ENCODE peak calls at places on chromosomes 16 and 17, in four cellular contexts. L is Peyer's patch, Y is heart right ventricle, D is MM.1S. E is an unnamed sample. For H3K4me1, the result is how much of the 10 kb centered on the place peaks cover.

GRCh38 chr16:83954577-83955016 is 1.6 kb downstream of the OSGIN1 start:
- DNase-seq in Y (no peak), D (no peak), L (peak), E (no peak)

GRCh38 chr16:63361032-63361624 is 1324.9 kb upstream of the CDH8 start:
- DNase-seq in Y (no peak), L (no peak), D (peak), E (no peak)

GRCh38 chr17:9408381-9408780 is 167.2 kb downstream of the STX8 start:
- DNase-seq in L (no peak), D (no peak), Y (no peak), E (no peak)

GRCh38 chr17:78965369-78965982 is 14.2 kb downstream of the LGALS3BP start:
- DNase-seq in Y (no peak), D (peak), L (no peak), E (no peak)

GRCh38 chr16:53945996-53946395 is 242.0 kb downstream of the FTO start:
- DNase-seq in D (no peak), L (no peak), Y (no peak), E (no peak)

GRCh38 chr16:15672514-15673167 is 22.6 kb downstream of the NDE1 start:
- DNase-seq in D (no peak), L (peak), Y (peak), E (peak)

GRCh38 chr16:85712841-85713240 is 24.1 kb upstream of the GINS2 start:
- DNase-seq in Y (no peak), L (no peak), D (no peak), E (no peak)

GRCh38 chr16:2818278-2818876 is 1.3 kb downstream of the PRSS21 start:
- DNase-seq in Y (no peak), D (no peak), L (no peak), E (no peak)

GRCh38 chr17:33494156-33494555 is 201.1 kb upstream of the ASIC2 start:
- DNase-seq in L (no peak), Y (no peak), D (no peak), E (no peak)

GRCh38 chr17:60328679-60329078 is 63.3 kb downstream of the USP32 start:
- DNase-seq in Y (no peak), D (no peak), L (no peak), E (no peak)

GRCh38 chr17:27315322-27315721 is 21.4 kb downstream of the WSB1 start:
- DNase-seq in L (no peak), Y (peak), D (no peak), E (no peak)

GRCh38 chr17:42097691-42098661 is at the start of gene ZNF385C:
- DNase-seq in D (no peak), Y (no peak), L (no peak), E (peak)

GRCh38 chr17:47077576-47077975 is 98.5 kb upstream of the RPRML start:
- DNase-seq in D (no peak), Y (no peak), L (no peak), E (no peak)

GRCh38 chr16:11108466-11108805 is 147.6 kb downstream of the SOCS1 start:
- DNase-seq in D (no peak), Y (no peak), L (peak), E (no peak)

GRCh38 chr17:66711403-66711802 is 123.5 kb upstream of the CACNG5 start:
- DNase-seq in L (no peak), D (no peak), Y (no peak), E (no peak)

GRCh38 chr16:4410335-4411075 is 5.9 kb downstream of the CORO7 start:
- DNase-seq in D (no peak), Y (no peak), L (no peak), E (no peak)

GRCh38 chr17:47275245-47275984 is 21.8 kb downstream of the ITGB3 start:
- DNase-seq in D (no peak), Y (peak), L (peak), E (no peak)

GRCh38 chr17:75843577-75844529 is at the start of gene UNC13D:
- DNase-seq in L (no peak), Y (no peak), D (no peak), E (peak)

GRCh38 chr16:27426423-27427408 is 24.7 kb downstream of the IL21R start:
- DNase-seq in L (no peak), Y (no peak), D (no peak), E (peak)

GRCh38 chr16:49914697-49915096 is 58.8 kb upstream of the ZNF423 start:
- DNase-seq in L (no peak), D (no peak), Y (no peak), E (no peak)

GRCh38 chr17:15124746-15125145 is 140.4 kb downstream of the PMP22 start:
- DNase-seq in Y (no peak), D (no peak), L (no peak), E (no peak)

GRCh38 chr17:83200231-83200699 is 120.9 kb downstream of the METRNL start:
- DNase-seq in Y (peak), D (peak), L (no peak), E (peak)

GRCh38 chr17:82022981-82023446 is at the start of gene LRRC45:
- DNase-seq in L (peak), D (peak), Y (peak), E (peak)

GRCh38 chr17:81951785-81952684 is 5.0 kb upstream of the MYADML2 start:
- DNase-seq in Y (no peak), D (no peak), L (no peak), E (no peak)

GRCh38 chr16:4266372-4266771 is 6.5 kb downstream of the TFAP4 start:
- DNase-seq in Y (no peak), L (no peak), D (no peak), E (no peak)

GRCh38 chr17:2982854-2983636 is 80.4 kb downstream of the OR1D5 start:
- DNase-seq in Y (peak), L (no peak), D (no peak), E (no peak)

GRCh38 chr17:4728124-4728523 is 3.1 kb upstream of the MED11 start:
- DNase-seq in Y (no peak), L (no peak), D (no peak), E (no peak)

GRCh38 chr17:77942111-77942988 is 16.2 kb upstream of the TNRC6C start:
- DNase-seq in D (no peak), Y (peak), L (no peak), E (no peak)

GRCh38 chr16:8676737-8677375 is 2.4 kb downstream of the ABAT start:
- DNase-seq in Y (no peak), L (no peak), D (no peak), E (no peak)

GRCh38 chr16:66562409-66562808 is 3.8 kb upstream of the CMTM1 start:
- DNase-seq in D (no peak), L (no peak), Y (no peak), E (no peak)

GRCh38 chr16:11481987-11482386 is 104.7 kb downstream of the LITAF start:
- DNase-seq in Y (no peak), L (no peak), D (no peak), E (no peak)

GRCh38 chr16:70526403-70526802 is 2.8 kb downstream of the SF3B3 start:
- DNase-seq in L (no peak), D (no peak), Y (no peak), E (no peak)

GRCh38 chr17:18044609-18045008 is 5.4 kb downstream of the GID4 start:
- DNase-seq in Y (no peak), L (no peak), D (no peak), E (no peak)

GRCh38 chr17:6507535-6507934 is 48.8 kb downstream of the PITPNM3 start:
- DNase-seq in D (no peak), L (no peak), Y (no peak), E (no peak)

GRCh38 chr17:32349503-32349853 is 479 bp upstream of the ZNF207 start:
- DNase-seq in L (no peak), Y (no peak), D (peak), E (no peak)

GRCh38 chr17:30551666-30552339 is 74.6 kb downstream of the GOSR1 start:
- DNase-seq in D (no peak), Y (no peak), L (no peak), E (peak)

GRCh38 chr17:39306509-39307212 is 80.9 kb upstream of the STAC2 start:
- DNase-seq in Y (no peak), D (peak), L (no peak), E (no peak)

GRCh38 chr16:66878067-66878466 is 2.2 kb upstream of the PDP2 start:
- DNase-seq in Y (no peak), L (no peak), D (peak), E (no peak)

GRCh38 chr16:1437606-1438005 is 6.7 kb downstream of the PERCC1 start:
- DNase-seq in L (no peak), D (no peak), Y (no peak), E (no peak)
- H3K4me1 ChIP-seq in L (under half), D (under half), Y (under half), E (under half)

GRCh38 chr17:57004944-57005579 is 27.1 kb downstream of the SCPEP1 start:
- DNase-seq in Y (no peak), D (peak), L (no peak), E (no peak)
- TF ChIP-seq CTCF in Y (peak), D (peak), L (peak), E (no peak)

GRCh38 chr17:50207792-50208567 is 6.5 kb upstream of the COL1A1 start:
- DNase-seq in Y (no peak), D (no peak), L (peak), E (no peak)

GRCh38 chr17:50209133-50209471 is 7.7 kb upstream of the COL1A1 start:
- DNase-seq in D (no peak), L (no peak), Y (no peak), E (no peak)

GRCh38 chr17:50209472-50210248 is 8.2 kb upstream of the COL1A1 start:
- DNase-seq in Y (peak), L (peak), D (no peak), E (no peak)

GRCh38 chr17:50207318-50207717 is 5.9 kb upstream of the COL1A1 start:
- DNase-seq in Y (no peak), D (no peak), L (no peak), E (peak)

GRCh38 chr17:50208611-50209061 is 7.2 kb upstream of the COL1A1 start:
- DNase-seq in D (no peak), Y (no peak), L (peak), E (no peak)
- H3K4me1 ChIP-seq in D (under half), Y (half or more), L (under half), E (under half)

GRCh38 chr16:46918905-46919792 is 35.0 kb downstream of the GPT2 start:
- DNase-seq in D (no peak), Y (no peak), L (no peak), E (no peak)
- TF ChIP-seq CTCF in D (no peak), Y (no peak), L (no peak), E (no peak)

DNA sequence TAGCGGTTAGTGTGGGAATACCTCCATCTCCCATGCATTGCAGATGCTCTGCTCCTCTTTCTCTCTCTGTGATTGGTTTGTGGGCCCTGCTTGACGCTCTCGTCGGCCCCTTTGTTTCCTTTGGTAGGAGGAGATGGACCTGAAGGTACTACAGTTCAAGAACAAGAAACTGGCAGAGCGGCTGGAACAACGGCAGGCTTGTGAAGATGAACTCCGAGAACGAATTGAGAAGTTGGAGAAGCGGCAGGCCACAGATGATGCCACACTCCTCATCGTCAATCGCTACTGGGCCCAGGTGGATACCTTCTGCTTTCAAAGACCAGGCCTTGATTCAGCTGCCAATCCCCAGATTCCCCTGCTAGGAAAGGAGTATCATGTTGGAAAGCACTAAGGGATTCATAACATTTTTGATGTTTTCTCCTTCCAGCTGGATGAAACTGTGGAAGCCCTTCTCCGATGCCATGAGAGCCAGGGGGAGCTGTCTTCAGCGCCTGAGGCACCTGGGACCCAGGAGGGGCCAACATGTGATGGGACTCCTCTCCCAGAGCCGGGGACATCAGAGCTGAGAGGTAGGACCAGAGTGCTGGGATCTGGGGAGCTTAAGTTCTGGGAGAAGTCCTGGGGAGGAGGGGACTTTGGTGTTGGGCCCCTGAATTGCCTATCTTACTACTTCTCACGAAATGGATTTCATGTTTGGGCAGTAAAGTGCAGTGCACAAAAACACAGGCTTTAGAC is 1.0 kb downstream of the RNF40 start:
- DNase-seq in Y (no peak), L (no peak), D (no peak), E (no peak)
- H3K4me1 ChIP-seq in Y (half or more), L (under half), D (under half), E (under half)

GRCh38 chr17:54935487-54935886 is 33.0 kb downstream of the COX11 start:
- DNase-seq in Y (no peak), L (no peak), D (no peak), E (no peak)
- TF ChIP-seq CTCF in Y (no peak), L (no peak), D (no peak), E (no peak)

E was measured in CD8-positive, alpha-beta T cell.